ENCODE peak calls at places on chromosomes 6 and 20, in six cellular contexts. V is BE2C, X is GM23248, Q is MM.1S, I is breast epithelium, L is lung. W is an unnamed sample. For H3K9me3 and H3K36me3, the result is how much of the 10 kb centered on the place peaks cover.

GRCh38 chr20:47785321-47785899 is at the start of gene SULF2:
- DNase-seq in X (peak), L (no peak), I (no peak), V (peak), Q (peak), W (no peak)

GRCh38 chr20:2234788-2235187 is 61.0 kb upstream of the TGM3 start:
- DNase-seq in L (no peak), X (no peak), V (no peak), Q (no peak), I (no peak), W (no peak)

GRCh38 chr20:9447182-9447581 is 67.2 kb upstream of the LAMP5 start:
- DNase-seq in X (no peak), L (no peak), V (no peak), Q (peak), I (no peak), W (no peak)

GRCh38 chr6:37175332-37176267 is 5.6 kb downstream of the PIM1 start:
- DNase-seq in X (no peak), L (no peak), Q (peak), V (no peak), I (no peak), W (no peak)

GRCh38 chr6:144232434-144233223 is 52.5 kb upstream of the UTRN start:
- DNase-seq in I (no peak), X (no peak), V (no peak), Q (no peak), L (no peak), W (no peak)

GRCh38 chr6:26223213-26223612 is 136.0 kb downstream of the HFE start:
- DNase-seq in L (no peak), V (peak), X (peak), I (no peak), Q (peak), W (no peak)

GRCh38 chr6:31180500-31180899 is 10.0 kb upstream of the POU5F1 start:
- DNase-seq in Q (peak), I (peak), V (peak), L (peak), X (no peak), W (no peak)

GRCh38 chr20:6767536-6768227 is at the start of gene BMP2:
- DNase-seq in V (peak), Q (peak), L (peak), I (no peak), X (peak), W (peak)

GRCh38 chr6:53517021-53517420 is 27.9 kb downstream of the GCLC start:
- DNase-seq in I (no peak), L (no peak), Q (no peak), V (no peak), X (peak), W (peak)

GRCh38 chr6:16725145-16725864 is 36.0 kb downstream of the ATXN1 start:
- DNase-seq in L (no peak), Q (no peak), V (no peak), I (no peak), X (peak), W (no peak)

GRCh38 chr6:107323133-107323785 is 136.1 kb downstream of the PDSS2 start:
- DNase-seq in X (peak), L (no peak), I (no peak), Q (no peak), V (no peak), W (peak)

GRCh38 chr6:35359744-35360348 is 17.5 kb downstream of the PPARD start:
- DNase-seq in I (no peak), Q (no peak), L (no peak), V (no peak), X (peak), W (peak)

GRCh38 chr6:143967861-143968498 is 40.1 kb downstream of the PLAGL1 start:
- DNase-seq in Q (no peak), L (no peak), V (no peak), X (peak), I (no peak), W (no peak)

GRCh38 chr6:114404339-114404955 is 61.6 kb upstream of the HS3ST5 start:
- DNase-seq in L (no peak), V (no peak), I (no peak), Q (no peak), X (no peak), W (no peak)

GRCh38 chr6:119110601-119111548 is 32.4 kb upstream of the FAM184A start:
- DNase-seq in Q (peak), V (peak), I (no peak), L (peak), X (peak), W (no peak)

GRCh38 chr6:75288023-75288422 is 3.4 kb upstream of the TMEM30A start:
- DNase-seq in Q (no peak), L (no peak), I (no peak), V (no peak), X (no peak), W (no peak)

GRCh38 chr6:14881399-14881798 is 364.5 kb upstream of the JARID2 start:
- DNase-seq in X (peak), L (no peak), Q (no peak), I (no peak), V (no peak), W (peak)

GRCh38 chr20:44211177-44212039 is 837 bp upstream of the OSER1 start:
- DNase-seq in X (peak), Q (peak), I (no peak), V (no peak), L (no peak), W (no peak)

GRCh38 chr20:51752343-51752951 is 15.7 kb downstream of the ATP9A start:
- DNase-seq in I (no peak), X (peak), L (no peak), V (no peak), Q (no peak), W (peak)

GRCh38 chr6:6856538-6857523 is 250.9 kb upstream of the RREB1 start:
- DNase-seq in L (peak), V (peak), Q (no peak), X (peak), I (peak), W (peak)

GRCh38 chr6:74408844-74409243 is 712.8 kb downstream of the CD109 start:
- DNase-seq in V (no peak), L (no peak), I (no peak), X (peak), Q (no peak), W (no peak)

GRCh38 chr20:5718896-5719595 is 31.2 kb upstream of the SHLD1 start:
- DNase-seq in I (no peak), L (no peak), X (no peak), V (no peak), Q (no peak), W (peak)

GRCh38 chr20:34710861-34711574 is 6.9 kb downstream of the TP53INP2 start:
- DNase-seq in V (no peak), Q (no peak), X (no peak), I (no peak), L (no peak), W (no peak)

GRCh38 chr6:11414564-11414963 is 123.0 kb upstream of the TMEM170B start:
- DNase-seq in L (no peak), X (no peak), V (no peak), I (no peak), Q (peak), W (no peak)

GRCh38 chr6:157513004-157513603 is 132.1 kb downstream of the ZDHHC14 start:
- DNase-seq in X (no peak), Q (no peak), V (no peak), L (no peak), I (no peak), W (no peak)

GRCh38 chr6:87182940-87183339 is 27.6 kb downstream of the ZNF292 start:
- DNase-seq in I (no peak), V (no peak), L (no peak), Q (no peak), X (no peak), W (no peak)
- H3K4me3 ChIP-seq in I (no peak), V (no peak), L (no peak), Q (no peak), X (no peak), W (no peak)

GRCh38 chr6:22435151-22435550 is 134.2 kb upstream of the HDGFL1 start:
- DNase-seq in V (no peak), I (no peak), X (no peak), Q (no peak), L (no peak), W (no peak)

GRCh38 chr6:22433745-22434144 is 135.6 kb upstream of the HDGFL1 start:
- DNase-seq in Q (no peak), X (no peak), V (no peak), I (no peak), L (no peak), W (no peak)

GRCh38 chr6:22436134-22436533 is 133.2 kb upstream of the HDGFL1 start:
- DNase-seq in X (no peak), V (no peak), L (no peak), I (no peak), Q (no peak), W (no peak)

GRCh38 chr6:22437665-22438064 is 131.7 kb upstream of the HDGFL1 start:
- DNase-seq in V (no peak), Q (no peak), X (no peak), L (no peak), I (no peak), W (no peak)

GRCh38 chr6:22432060-22432459 is 135.2 kb upstream of the PRL start:
- DNase-seq in Q (no peak), X (peak), I (no peak), L (no peak), V (no peak), W (no peak)
- H3K9me3 ChIP-seq in Q (under half), X (under half), I (under half), L (under half), V (under half), W (under half)

GRCh38 chr6:133184798-133185380 is 56.3 kb upstream of the EYA4 start:
- DNase-seq in X (peak), V (no peak), Q (peak), I (no peak), L (no peak), W (no peak)

GRCh38 chr6:133187657-133188453 is 53.3 kb upstream of the EYA4 start:
- DNase-seq in I (no peak), L (no peak), X (no peak), V (no peak), Q (no peak), W (no peak)

GRCh38 chr6:133183691-133184090 is 57.5 kb upstream of the EYA4 start:
- DNase-seq in Q (no peak), X (no peak), I (no peak), V (no peak), L (no peak), W (no peak)

GRCh38 chr6:133185731-133186130 is 55.4 kb upstream of the EYA4 start:
- DNase-seq in X (no peak), L (no peak), Q (no peak), I (no peak), V (no peak), W (no peak)

DNA sequence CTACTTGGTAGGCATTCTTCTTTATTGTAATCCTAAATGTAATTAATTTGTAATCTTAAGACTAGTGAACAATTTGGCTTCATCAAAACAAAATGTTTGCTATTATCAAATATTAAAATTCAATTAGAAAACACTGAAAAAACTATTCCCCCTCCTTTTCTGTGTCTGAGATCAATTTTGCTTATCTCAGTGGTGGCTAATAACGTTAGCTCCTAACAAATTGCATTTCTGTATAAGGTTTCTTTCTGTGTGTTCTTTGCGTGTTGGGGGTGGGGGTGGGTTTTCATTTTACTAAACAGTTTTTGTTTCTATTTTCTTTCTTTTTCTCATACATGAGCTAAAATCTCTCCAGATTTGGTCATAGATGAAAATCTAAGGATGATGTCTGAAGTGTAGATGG is 54.0 kb upstream of the EYA4 start:
- DNase-seq in X (no peak), I (no peak), L (no peak), Q (no peak), V (no peak), W (no peak)
- H3K36me3 ChIP-seq in X (under half), I (under half), L (under half), Q (under half), V (under half), W (under half)

GRCh38 chr6:42224222-42225042 is 6.8 kb upstream of the MRPS10 start:
- DNase-seq in L (no peak), X (peak), V (no peak), I (no peak), Q (no peak), W (no peak)
- H3K4me3 ChIP-seq in L (no peak), X (peak), V (no peak), I (no peak), Q (no peak), W (no peak)

GRCh38 chr6:86586195-86586594 is 351.1 kb upstream of the HTR1E start:
- DNase-seq in X (no peak), I (no peak), L (no peak), Q (no peak), V (no peak), W (no peak)

DNA sequence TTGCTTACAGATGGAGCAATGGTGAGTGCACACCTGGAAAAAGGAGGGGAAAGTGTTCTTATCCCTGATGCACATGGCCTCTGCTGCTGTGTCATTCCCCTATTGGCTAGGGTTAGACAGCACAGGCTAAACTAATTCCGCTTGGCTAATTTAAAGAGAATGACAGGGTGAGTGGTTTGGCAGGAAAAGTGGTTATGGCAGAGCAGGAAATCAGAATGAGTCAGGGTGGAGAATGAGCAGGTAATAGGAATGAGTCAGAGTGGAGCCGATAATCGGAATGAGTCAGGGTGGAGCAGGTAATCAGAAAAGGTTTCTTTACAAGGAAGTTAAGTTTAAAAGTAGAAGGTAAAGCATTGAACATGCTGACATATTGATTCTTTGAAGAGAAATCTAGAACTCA is 355.5 kb upstream of the HTR1E start:
- DNase-seq in V (no peak), X (no peak), Q (no peak), I (no peak), L (no peak), W (no peak)
- H3K9me3 ChIP-seq in V (under half), X (under half), Q (under half), I (under half), L (under half), W (under half)

GRCh38 chr20:38000293-38000692 is 33.0 kb downstream of the TTI1 start:
- DNase-seq in L (no peak), Q (no peak), X (no peak), I (no peak), V (no peak), W (no peak)

GRCh38 chr20:38004416-38004815 is 28.8 kb downstream of the TTI1 start:
- DNase-seq in X (no peak), V (no peak), Q (no peak), I (no peak), L (no peak), W (no peak)

GRCh38 chr20:38001981-38002380 is 31.3 kb downstream of the TTI1 start:
- DNase-seq in I (no peak), V (no peak), Q (no peak), X (peak), L (no peak), W (peak)

GRCh38 chr20:38001173-38001875 is 31.9 kb downstream of the TTI1 start:
- DNase-seq in I (no peak), L (no peak), Q (no peak), V (no peak), X (peak), W (peak)

GRCh38 chr20:38002422-38002821 is 30.8 kb downstream of the TTI1 start:
- DNase-seq in X (no peak), I (no peak), V (no peak), Q (no peak), L (no peak), W (no peak)
- H3K36me3 ChIP-seq in X (under half), I (under half), V (half or more), Q (under half), L (under half), W (half or more)

GRCh38 chr20:58514321-58515239 is 619 bp downstream of the APCDD1L start:
- DNase-seq in Q (no peak), X (peak), V (no peak), I (no peak), L (no peak), W (no peak)
- H3K4me3 ChIP-seq in Q (no peak), X (peak), V (no peak), I (peak), L (no peak), W (no peak)

GRCh38 chr6:82458147-82458546 is 94.5 kb downstream of the TPBG start:
- DNase-seq in Q (no peak), I (no peak), L (no peak), V (no peak), X (no peak), W (no peak)
- H3K9me3 ChIP-seq in Q (under half), I (under half), L (under half), V (under half), X (under half), W (under half)

GRCh38 chr20:56483970-56484369 is 15.5 kb downstream of the RTF2 start:
- DNase-seq in I (no peak), L (no peak), X (no peak), Q (no peak), V (no peak), W (no peak)
- H3K36me3 ChIP-seq in I (under half), L (under half), X (half or more), Q (under half), V (under half), W (half or more)

DNA sequence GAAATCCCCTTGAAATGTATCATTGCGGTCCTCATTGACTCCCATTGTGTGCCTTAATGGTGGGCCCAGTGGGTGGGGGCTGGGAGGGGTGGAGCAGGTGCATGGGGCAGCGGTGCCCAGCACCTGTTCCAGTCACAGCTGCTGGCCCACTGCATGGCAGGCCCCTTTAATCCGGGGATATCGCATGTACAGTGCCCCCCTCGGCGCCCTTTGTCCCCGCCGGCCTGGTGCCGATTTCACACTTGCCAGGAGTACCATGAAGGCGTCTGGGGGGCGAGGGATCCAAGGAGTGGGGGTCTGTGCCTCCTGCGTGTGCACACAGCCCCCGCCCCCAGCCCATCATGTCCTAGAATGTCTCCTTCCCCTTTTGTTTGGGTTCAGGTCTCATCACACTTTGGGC is 2.8 kb downstream of the SNAI1 start:
- DNase-seq in I (no peak), V (no peak), Q (no peak), L (no peak), X (no peak), W (no peak)
- H3K4me3 ChIP-seq in I (peak), V (peak), Q (no peak), L (peak), X (peak), W (peak)

W was measured in MG63.